ENCODE peak calls at places on chromosome 9, in seven cellular contexts. G, B, Z, F, V, A and J are unnamed samples.

GRCh38 chr9:72923077-72923476 is 29.8 kb downstream of the ALDH1A1 start:
- DNase-seq in Z (no peak), V (no peak), B (no peak), G (no peak), A (no peak), F (no peak), J (no peak)

GRCh38 chr9:124800306-124801259 is 23.6 kb downstream of the OLFML2A start:
- DNase-seq in G (no peak), B (no peak), F (peak; percentile 87), A (peak; percentile 63), Z (no peak), V (no peak), J (no peak)

GRCh38 chr9:107614765-107615164 is 125.2 kb upstream of the KLF4 start:
- DNase-seq in F (no peak), G (no peak), Z (no peak), A (no peak), V (no peak), B (no peak), J (no peak)

GRCh38 chr9:32414856-32415255 is 30.4 kb downstream of the ACO1 start:
- DNase-seq in F (no peak), B (no peak), A (no peak), G (no peak), Z (no peak), V (no peak), J (no peak)

GRCh38 chr9:101737705-101738565 is 512 bp downstream of the GRIN3A start:
- DNase-seq in G (no peak), F (no peak), V (peak; percentile 9), B (peak; percentile 22), A (no peak), Z (no peak), J (no peak)

GRCh38 chr9:136142416-136142800 is 23.7 kb upstream of the TMEM250 start:
- DNase-seq in Z (no peak), A (no peak), V (no peak), F (no peak), B (no peak), G (no peak), J (no peak)

GRCh38 chr9:84838879-84839278 is 169.3 kb downstream of the NTRK2 start:
- DNase-seq in B (no peak), Z (no peak), G (no peak), A (no peak), F (no peak), V (no peak), J (no peak)

GRCh38 chr9:105541838-105542237 is 16.1 kb upstream of the FKTN start:
- DNase-seq in G (no peak), B (no peak), Z (no peak), A (no peak), F (no peak), V (no peak), J (no peak)

GRCh38 chr9:138045541-138046490 is 168.2 kb downstream of the CACNA1B start:
- DNase-seq in F (peak; percentile 61), G (peak; percentile 20), A (no peak), B (no peak), Z (peak; percentile 76), V (no peak), J (peak; percentile 61)

GRCh38 chr9:110303136-110303535 is 34.5 kb downstream of the TXNDC8 start:
- DNase-seq in Z (no peak), A (no peak), B (no peak), G (no peak), F (no peak), V (no peak), J (no peak)

GRCh38 chr9:87217056-87217455 is 269.8 kb upstream of the GAS1 start:
- DNase-seq in V (no peak), Z (no peak), B (no peak), G (no peak), F (no peak), A (no peak), J (no peak)

GRCh38 chr9:127776195-127776918 is 2.1 kb downstream of the SH2D3C start:
- DNase-seq in Z (no peak), G (no peak), A (no peak), F (no peak), V (no peak), B (no peak), J (no peak)

GRCh38 chr9:2138646-2139045 is 123.5 kb downstream of the SMARCA2 start:
- DNase-seq in G (no peak), B (no peak), F (no peak), Z (no peak), A (no peak), V (no peak), J (no peak)

GRCh38 chr9:111094433-111095421 is 56.5 kb upstream of the LPAR1 start:
- DNase-seq in G (no peak), Z (no peak), F (peak; percentile 66), A (peak; percentile 54), B (no peak), V (peak; percentile 47), J (peak; percentile 74)

GRCh38 chr9:94900222-94901018 is 173.9 kb downstream of the AOPEP start:
- DNase-seq in Z (no peak), V (peak; percentile 83), F (no peak), G (no peak), A (peak; percentile 81), B (no peak), J (no peak)

GRCh38 chr9:91131433-91131839 is 230.3 kb downstream of the AUH start:
- DNase-seq in Z (no peak), V (peak; percentile 69), A (peak; percentile 84), F (peak; percentile 62), G (peak; percentile 38), B (peak; percentile 65), J (peak; percentile 87)

GRCh38 chr9:83056911-83057310 is 6.0 kb downstream of the RASEF start:
- DNase-seq in F (no peak), B (no peak), Z (no peak), A (no peak), G (no peak), V (no peak), J (no peak)

GRCh38 chr9:77291714-77292113 is 114.4 kb downstream of the VPS13A start:
- DNase-seq in V (peak; percentile 42), F (no peak), G (no peak), A (no peak), B (no peak), Z (no peak), J (no peak)

GRCh38 chr9:98193336-98193944 is 1.0 kb upstream of the CORO2A start:
- DNase-seq in Z (no peak), B (no peak), A (no peak), V (no peak), F (no peak), G (no peak), J (no peak)

GRCh38 chr9:137764981-137765380 is 112.6 kb upstream of the CACNA1B start:
- DNase-seq in V (no peak), G (no peak), B (no peak), F (no peak), Z (no peak), A (no peak), J (peak; percentile 9)

GRCh38 chr9:99445920-99446319 is 223.8 kb downstream of the SEC61B start:
- DNase-seq in F (no peak), A (no peak), Z (no peak), B (no peak), V (no peak), G (no peak), J (no peak)

GRCh38 chr9:94782367-94783120 is 56.0 kb downstream of the AOPEP start:
- DNase-seq in V (no peak), A (no peak), B (no peak), F (no peak), Z (no peak), G (no peak), J (no peak)

GRCh38 chr9:10130061-10130675 is 482.6 kb downstream of the PTPRD start:
- DNase-seq in Z (no peak), F (no peak), A (no peak), G (no peak), V (no peak), B (no peak), J (no peak)

DNA sequence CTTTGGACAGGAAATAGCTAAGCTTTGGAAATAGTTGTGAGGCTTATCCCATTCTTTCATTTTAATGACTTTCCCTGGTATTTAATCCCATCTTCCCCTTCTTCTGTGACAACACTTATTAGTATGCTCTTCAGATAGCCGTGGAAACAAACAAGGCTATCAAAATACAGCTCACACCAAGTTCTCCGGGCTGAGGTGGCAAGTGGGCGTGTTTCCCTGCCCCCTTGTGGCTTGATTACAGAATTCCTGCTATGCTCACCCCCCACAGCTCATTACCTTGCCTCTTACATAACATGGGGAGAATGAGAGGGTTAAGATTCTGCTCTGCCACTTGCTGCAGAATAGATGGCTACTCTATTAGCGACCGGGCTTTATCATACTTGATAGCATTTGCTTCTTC is 437.1 kb upstream of the TLE4 start:
- DNase-seq in V (peak; percentile 23), G (no peak), Z (no peak), F (no peak), A (no peak), B (no peak), J (no peak)
- TF ChIP-seq CTCF in V (no peak), G (no peak), Z (no peak), F (no peak), A (no peak), B (no peak), J (no peak)

DNA sequence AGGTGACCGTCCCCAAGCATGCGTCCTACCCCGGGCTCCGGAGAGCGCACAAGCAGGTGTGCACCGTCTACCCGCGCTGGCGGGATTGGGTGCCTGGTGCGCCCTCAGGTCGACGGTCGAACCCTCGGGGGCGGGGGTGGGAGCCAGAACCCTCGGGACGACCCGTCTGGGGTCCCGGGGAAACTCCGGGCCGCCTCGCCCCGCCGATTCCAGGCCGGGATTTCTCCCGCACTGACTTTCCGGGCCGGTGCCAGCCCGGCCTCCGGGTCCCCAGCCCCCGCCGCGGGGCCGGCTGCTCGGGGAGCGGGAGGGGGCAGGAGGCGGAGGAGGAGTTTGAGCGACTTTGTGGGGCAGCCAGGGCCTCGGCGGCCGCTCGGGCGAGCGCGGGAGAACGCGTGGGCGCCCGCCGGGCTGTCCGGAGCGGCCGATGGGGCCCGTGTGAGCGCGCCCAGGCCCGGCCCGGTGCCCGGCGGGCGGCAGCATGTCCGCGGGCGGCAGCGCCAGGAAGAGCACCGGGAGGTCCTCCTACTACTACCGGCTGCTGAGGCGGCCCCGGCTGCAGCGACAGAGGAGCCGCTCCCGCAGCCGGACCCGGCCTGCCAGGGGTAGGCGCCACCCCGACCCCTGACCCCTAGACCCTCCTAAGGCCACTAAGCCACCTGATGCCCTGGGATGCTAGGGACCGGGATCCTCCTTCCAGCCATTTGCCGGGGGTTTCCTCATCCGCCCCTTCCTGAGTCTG is at the start of gene DAB2IP:
- DNase-seq in A (peak; percentile 69), F (no peak), Z (no peak), G (peak; percentile 69), V (no peak), B (peak; percentile 83), J (peak; percentile 84)
- H3K27ac ChIP-seq in A (peak within 1 kb of the TSS; percentile 78), F (no peak within 1 kb of the TSS), Z (peak within 1 kb of the TSS; percentile 57), G (peak within 1 kb of the TSS; percentile 89), V (peak within 1 kb of the TSS; percentile 89), B (peak within 1 kb of the TSS; percentile 30), J (peak within 1 kb of the TSS; percentile 76)

DNA sequence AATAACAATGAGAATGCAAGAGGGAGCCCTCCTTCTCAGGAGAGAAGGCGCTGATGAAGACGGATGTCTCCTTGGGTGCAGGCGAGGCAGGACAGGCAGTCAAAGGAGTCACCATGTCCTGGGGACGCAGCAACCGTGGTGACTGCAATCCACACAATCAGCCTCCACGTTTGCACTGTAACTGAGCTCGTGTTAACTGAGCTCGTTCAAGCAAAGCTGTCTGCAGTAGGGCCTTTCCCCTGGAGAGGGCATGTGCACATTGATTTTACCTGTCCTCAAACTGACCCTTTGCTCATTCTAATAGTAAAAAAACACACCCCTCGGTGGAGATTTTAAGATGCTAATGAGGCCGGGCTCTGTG is 2.8 kb downstream of the SARDH start:
- DNase-seq in A (no peak), F (peak; percentile 25), V (no peak), Z (no peak), B (no peak), G (peak; percentile 8), J (peak; percentile 36)
- TF ChIP-seq POLR2A in A (no peak), F (no peak), V (no peak), Z (no peak), B (no peak), G (no peak), J (no peak)

GRCh38 chr9:40926404-40927259 is 201.8 kb downstream of the FOXD4L6 start:
- DNase-seq in B (no peak), G (no peak), A (no peak), F (no peak), V (no peak), Z (no peak), J (no peak)
- TF ChIP-seq CTCF in B (no peak), G (no peak), A (no peak), F (no peak), V (no peak), Z (no peak), J (no peak)